ENCODE peak calls at places on chromosomes 3 and 15, in six cellular contexts. One of them, this sample, is unnamed.

GRCh38 chr15:71508081-71508682 is 302.2 kb upstream of the NR2E3 start:
- DNase-seq in neuronal stem cell: no peak
- DNase-seq in H1: no peak
- DNase-seq in mesenchymal stem cell: no peak
- DNase-seq in H9: no peak
- DNase-seq in IMR-90: no peak
- DNase-seq in this sample: no peak

GRCh38 chr15:98292442-98293240 is 332.1 kb downstream of the ARRDC4 start:
- DNase-seq in H1: peak
- DNase-seq in H9: peak
- DNase-seq in neuronal stem cell: peak
- DNase-seq in mesenchymal stem cell: peak
- DNase-seq in IMR-90: no peak
- DNase-seq in this sample: peak

GRCh38 chr15:37873336-37873735 is 61.1 kb upstream of the TMCO5A start:
- DNase-seq in mesenchymal stem cell: peak
- DNase-seq in IMR-90: peak
- DNase-seq in neuronal stem cell: no peak
- DNase-seq in H1: no peak
- DNase-seq in H9: no peak
- DNase-seq in this sample: no peak

GRCh38 chr3:13825317-13825590 is 54.6 kb downstream of the WNT7A start:
- DNase-seq in H1: no peak
- DNase-seq in H9: no peak
- DNase-seq in neuronal stem cell: no peak
- DNase-seq in IMR-90: no peak
- DNase-seq in mesenchymal stem cell: no peak
- DNase-seq in this sample: peak

GRCh38 chr15:31402511-31403056 is 75.9 kb downstream of the KLF13 start:
- DNase-seq in IMR-90: peak
- DNase-seq in mesenchymal stem cell: no peak
- DNase-seq in H9: no peak
- DNase-seq in H1: no peak
- DNase-seq in neuronal stem cell: no peak
- DNase-seq in this sample: no peak

GRCh38 chr15:64740361-64741170 is 34.8 kb downstream of the RBPMS2 start:
- DNase-seq in mesenchymal stem cell: peak
- DNase-seq in neuronal stem cell: no peak
- DNase-seq in IMR-90: peak
- DNase-seq in H1: no peak
- DNase-seq in H9: no peak
- DNase-seq in this sample: peak

GRCh38 chr15:91689377-91689776 is 164.1 kb upstream of the SLCO3A1 start:
- DNase-seq in IMR-90: no peak
- DNase-seq in mesenchymal stem cell: no peak
- DNase-seq in neuronal stem cell: no peak
- DNase-seq in H1: no peak
- DNase-seq in H9: no peak
- DNase-seq in this sample: no peak

GRCh38 chr15:86759766-86760165 is 680.1 kb downstream of the AGBL1 start:
- DNase-seq in mesenchymal stem cell: no peak
- DNase-seq in IMR-90: no peak
- DNase-seq in neuronal stem cell: no peak
- DNase-seq in H1: no peak
- DNase-seq in H9: no peak
- DNase-seq in this sample: no peak

GRCh38 chr3:79367066-79367465 is 400.7 kb downstream of the ROBO1 start:
- DNase-seq in H1: no peak
- DNase-seq in neuronal stem cell: no peak
- DNase-seq in H9: no peak
- DNase-seq in mesenchymal stem cell: peak
- DNase-seq in IMR-90: peak
- DNase-seq in this sample: peak

GRCh38 chr3:157502916-157503620 is at the start of gene VEPH1:
- DNase-seq in H9: peak
- DNase-seq in mesenchymal stem cell: peak
- DNase-seq in H1: no peak
- DNase-seq in IMR-90: peak
- DNase-seq in neuronal stem cell: peak
- DNase-seq in this sample: peak

GRCh38 chr3:129035360-129036233 is 25.0 kb upstream of the GP9 start:
- DNase-seq in IMR-90: no peak
- DNase-seq in neuronal stem cell: no peak
- DNase-seq in H9: no peak
- DNase-seq in H1: no peak
- DNase-seq in mesenchymal stem cell: no peak
- DNase-seq in this sample: no peak

GRCh38 chr15:47944911-47945310 is 175.9 kb upstream of the SLC24A5 start:
- DNase-seq in H1: no peak
- DNase-seq in neuronal stem cell: no peak
- DNase-seq in IMR-90: no peak
- DNase-seq in mesenchymal stem cell: no peak
- DNase-seq in H9: no peak
- DNase-seq in this sample: no peak

GRCh38 chr15:59372352-59373211 is at the start of gene MYO1E:
- DNase-seq in neuronal stem cell: peak
- DNase-seq in H9: peak
- DNase-seq in mesenchymal stem cell: peak
- DNase-seq in H1: peak
- DNase-seq in IMR-90: peak
- DNase-seq in this sample: peak

GRCh38 chr3:72247645-72248388 is 462.9 kb upstream of the PROK2 start:
- DNase-seq in mesenchymal stem cell: no peak
- DNase-seq in H1: no peak
- DNase-seq in IMR-90: no peak
- DNase-seq in H9: no peak
- DNase-seq in neuronal stem cell: no peak
- DNase-seq in this sample: no peak

GRCh38 chr15:66899555-66900350 is 165.6 kb upstream of the SMAD3 start:
- DNase-seq in H9: no peak
- DNase-seq in mesenchymal stem cell: no peak
- DNase-seq in H1: no peak
- DNase-seq in IMR-90: peak
- DNase-seq in neuronal stem cell: no peak
- DNase-seq in this sample: peak

GRCh38 chr3:186290791-186291190 is 71.2 kb downstream of the DGKG start:
- DNase-seq in H1: no peak
- DNase-seq in neuronal stem cell: no peak
- DNase-seq in IMR-90: no peak
- DNase-seq in H9: no peak
- DNase-seq in mesenchymal stem cell: no peak
- DNase-seq in this sample: no peak
- H3K14ac ChIP-seq in H1: no peak
- H3K14ac ChIP-seq in neuronal stem cell: no peak
- H3K14ac ChIP-seq in IMR-90: no peak
- H3K14ac ChIP-seq in H9: no peak
- H3K14ac ChIP-seq in mesenchymal stem cell: no peak
- H3K14ac ChIP-seq in this sample: no peak

GRCh38 chr3:54349231-54349647 is 226.9 kb downstream of the CACNA2D3 start:
- DNase-seq in IMR-90: no peak
- DNase-seq in mesenchymal stem cell: no peak
- DNase-seq in H1: no peak
- DNase-seq in H9: no peak
- DNase-seq in neuronal stem cell: peak
- DNase-seq in this sample: no peak
- H2BK5ac ChIP-seq in IMR-90: no peak
- H2BK5ac ChIP-seq in mesenchymal stem cell: no peak
- H2BK5ac ChIP-seq in H1: no peak
- H2BK5ac ChIP-seq in H9: no peak
- H2BK5ac ChIP-seq in neuronal stem cell: no peak
- H2BK5ac ChIP-seq in this sample: no peak

DNA sequence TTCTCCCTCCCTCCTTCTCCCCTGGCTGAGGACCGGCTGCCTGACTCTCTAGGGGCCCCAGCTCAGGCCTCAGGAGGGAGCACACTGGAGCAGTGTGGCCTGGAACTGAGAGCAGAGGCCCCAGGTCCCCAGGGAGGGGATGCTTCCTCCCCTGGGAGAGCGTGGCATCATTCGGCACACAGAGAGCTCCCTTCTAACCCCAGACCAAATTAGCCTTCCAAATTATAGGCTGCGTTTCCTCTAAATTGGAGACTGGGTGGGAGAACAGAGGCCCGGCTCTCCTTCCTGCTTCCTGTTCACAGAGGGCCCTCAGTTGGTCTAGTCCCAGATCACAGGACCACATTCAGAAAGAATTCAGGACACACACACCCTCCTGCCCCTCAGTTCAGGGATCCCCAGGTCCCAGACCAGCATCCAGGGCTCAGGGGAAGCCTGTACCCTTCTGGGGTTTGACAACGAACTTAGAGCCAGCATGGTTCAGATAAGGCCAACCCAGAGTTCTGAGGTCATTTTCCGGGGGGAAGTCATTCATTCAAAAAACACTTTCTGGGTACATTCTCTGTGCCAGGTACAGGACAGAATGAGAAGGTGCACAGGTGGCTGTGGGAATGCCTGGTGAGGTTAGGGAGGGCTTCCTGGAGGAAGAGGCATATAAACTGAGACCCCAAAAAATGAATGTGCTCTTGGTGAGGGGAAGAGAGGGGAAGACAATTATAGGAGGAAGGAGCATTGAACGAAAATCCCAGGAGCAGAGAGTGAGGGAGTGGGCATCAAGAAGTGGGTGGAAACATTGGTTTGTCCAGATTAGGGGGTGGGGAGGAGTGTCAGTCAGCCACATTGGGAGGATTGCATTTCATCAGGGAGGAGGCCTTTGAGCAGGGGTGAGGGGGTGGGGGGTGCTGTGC is 28.4 kb upstream of the RPL29 start:
- DNase-seq in H1: no peak
- DNase-seq in IMR-90: no peak
- DNase-seq in H9: no peak
- DNase-seq in mesenchymal stem cell: no peak
- DNase-seq in neuronal stem cell: no peak
- DNase-seq in this sample: no peak
- H3K4ac ChIP-seq in H1: no peak
- H3K4ac ChIP-seq in IMR-90: no peak
- H3K4ac ChIP-seq in H9: no peak
- H3K4ac ChIP-seq in mesenchymal stem cell: no peak
- H3K4ac ChIP-seq in neuronal stem cell: no peak
- H3K4ac ChIP-seq in this sample: no peak

DNA sequence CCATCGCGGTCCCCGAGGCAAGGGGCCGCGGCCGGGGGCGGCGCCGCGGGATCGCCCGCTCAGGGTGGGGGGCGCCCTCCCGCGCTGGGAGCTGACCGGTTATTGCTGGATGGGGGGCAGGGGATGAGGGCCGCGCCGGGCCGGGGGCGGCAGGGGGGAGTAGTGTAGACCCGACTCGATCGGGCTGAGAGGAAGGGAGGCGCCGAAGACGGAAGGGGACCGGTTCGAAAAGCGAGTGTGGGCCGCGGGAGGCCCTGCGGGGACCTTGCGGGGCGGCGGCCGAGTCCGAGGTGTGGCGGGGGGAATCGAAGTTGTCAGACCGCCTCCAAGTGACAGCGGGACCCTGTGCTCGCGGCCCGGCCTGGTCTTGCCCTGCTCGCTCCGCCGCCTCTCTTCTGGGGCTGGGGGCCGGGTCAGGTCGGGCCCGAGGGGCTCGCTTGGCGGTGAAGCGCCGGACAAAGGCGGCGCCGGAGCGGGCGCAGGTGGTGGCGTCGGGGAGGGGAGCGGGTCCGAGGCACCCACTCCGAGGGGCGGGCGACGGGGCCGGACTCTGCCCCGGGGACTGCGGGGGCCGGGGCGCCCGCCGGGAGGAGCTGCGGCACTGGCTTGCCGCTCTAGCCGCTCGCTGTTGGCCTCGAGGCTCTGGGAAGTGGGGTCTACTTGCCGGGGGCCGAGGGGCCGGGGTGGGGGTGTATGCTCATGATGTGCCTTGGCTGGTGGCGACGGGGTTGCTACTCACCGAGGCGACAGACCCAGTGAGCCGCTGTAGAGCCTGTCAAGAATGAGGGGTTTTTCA is 1.2 kb downstream of the BAHD1 start:
- DNase-seq in mesenchymal stem cell: no peak
- DNase-seq in H9: no peak
- DNase-seq in neuronal stem cell: no peak
- DNase-seq in H1: no peak
- DNase-seq in IMR-90: no peak
- DNase-seq in this sample: peak
- H3K14ac ChIP-seq in mesenchymal stem cell: no peak
- H3K14ac ChIP-seq in H9: peak
- H3K14ac ChIP-seq in neuronal stem cell: peak
- H3K14ac ChIP-seq in H1: no peak
- H3K14ac ChIP-seq in IMR-90: no peak
- H3K14ac ChIP-seq in this sample: peak

DNA sequence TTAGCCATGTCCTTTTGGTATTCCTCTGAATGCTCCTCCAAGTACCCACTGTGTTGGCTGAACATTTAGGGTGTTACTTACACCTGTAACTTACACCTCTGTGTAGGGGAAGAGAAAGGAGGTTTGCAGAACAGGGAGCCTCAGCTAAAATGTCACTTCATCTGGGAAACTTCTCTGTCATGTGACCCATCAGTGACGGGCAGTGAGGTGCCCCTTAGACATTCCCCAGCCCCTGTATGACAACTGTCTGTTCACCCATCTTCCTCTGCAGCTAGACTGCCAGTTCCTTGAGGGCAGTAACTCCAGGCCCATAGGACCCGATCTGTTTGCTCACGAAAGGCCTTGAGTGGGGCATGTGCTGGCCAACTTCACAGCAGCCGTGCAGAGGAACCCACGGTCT is 57.4 kb downstream of the LRIG1 start:
- DNase-seq in IMR-90: no peak
- DNase-seq in mesenchymal stem cell: no peak
- DNase-seq in neuronal stem cell: no peak
- DNase-seq in H9: no peak
- DNase-seq in H1: no peak
- DNase-seq in this sample: no peak
- H2BK5ac ChIP-seq in IMR-90: no peak
- H2BK5ac ChIP-seq in mesenchymal stem cell: no peak
- H2BK5ac ChIP-seq in neuronal stem cell: no peak
- H2BK5ac ChIP-seq in H9: no peak
- H2BK5ac ChIP-seq in H1: peak
- H2BK5ac ChIP-seq in this sample: no peak